ENCODE peak calls at places on chromosomes 16 and 17, in ten cellular contexts. P is caudate nucleus; C is neural progenitor cell; U is LNCaP clone FGC; Y is activated naive CD4-positive, alpha-beta T cell; S is AG04450; W is mesothelial cell of epicardium; G is left ventricle myocardium inferior; Q is cardiac muscle cell; L is fibroblast of mammary gland. N is an unnamed sample.

GRCh38 chr16:51971184-51971583 is 575.8 kb downstream of the TOX3 start:
- DNase-seq in G (no peak), Q (peak), P (no peak), W (no peak), C (peak), L (peak), U (no peak), S (no peak), Y (no peak), N (no peak)

GRCh38 chr17:2713881-2714280 is 2.3 kb upstream of the CLUH start:
- DNase-seq in L (no peak), P (peak), G (no peak), W (no peak), C (no peak), Y (no peak), S (no peak), Q (no peak), U (no peak), N (no peak)

GRCh38 chr17:29504711-29505110 is 62.1 kb downstream of the ABHD15 start:
- DNase-seq in S (no peak), U (no peak), L (peak), G (no peak), Y (no peak), P (no peak), Q (peak), W (no peak), C (no peak), N (no peak)

GRCh38 chr17:258906-259305 is 77.5 kb upstream of the DOC2B start:
- DNase-seq in L (no peak), Q (no peak), P (no peak), G (no peak), S (no peak), U (no peak), W (no peak), Y (no peak), C (no peak), N (no peak)

GRCh38 chr16:12723681-12724080 is 80.0 kb downstream of the CPPED1 start:
- DNase-seq in S (no peak), Q (no peak), W (no peak), G (no peak), P (no peak), C (no peak), U (no peak), Y (no peak), L (no peak), N (no peak)

GRCh38 chr16:21104124-21104860 is 46.4 kb downstream of the DNAH3 start:
- DNase-seq in U (no peak), C (peak), L (peak), Q (peak), G (no peak), Y (no peak), W (no peak), P (no peak), S (no peak), N (no peak)

GRCh38 chr16:1181715-1182671 is 29.1 kb downstream of the CACNA1H start:
- DNase-seq in P (no peak), W (no peak), Q (peak), L (peak), C (peak), S (peak), U (no peak), Y (no peak), G (peak), N (no peak)

GRCh38 chr16:70688266-70688742 is 2.5 kb upstream of the MTSS2 start:
- DNase-seq in G (peak), S (no peak), W (no peak), P (peak), Q (peak), L (peak), C (no peak), U (no peak), Y (no peak), N (peak)

GRCh38 chr16:3150346-3151218 is 15.8 kb downstream of the ZNF213 start:
- DNase-seq in S (peak), U (peak), Q (peak), L (peak), C (peak), W (peak), P (peak), Y (peak), G (peak), N (peak)

N was measured in dorsolateral prefrontal cortex.